ENCODE peak calls at places on chromosomes 11 and 22, in four cellular contexts. N is mammary epithelial cell, X is GM23338, Z is HepG2. V is an unnamed sample.

GRCh38 chr22:35977136-35977535 is 51.5 kb downstream of the RBFOX2 start:
- DNase-seq in X (no peak), N (no peak), Z (no peak), V (no peak)

GRCh38 chr11:37525336-37525735 is 927.3 kb upstream of the RAG2 start:
- DNase-seq in N (no peak), X (no peak), Z (no peak), V (no peak)

GRCh38 chr11:101321222-101321621 is 191.6 kb upstream of the PGR start:
- DNase-seq in N (peak; percentile 44), X (peak; percentile 54), Z (no peak), V (no peak)

GRCh38 chr11:47111318-47111804 is 65.3 kb downstream of the ARFGAP2 start:
- DNase-seq in Z (no peak), N (no peak), X (no peak), V (no peak)

GRCh38 chr11:96055706-96056387 is 131.9 kb upstream of the MTMR2 start:
- DNase-seq in Z (peak; percentile 7), X (no peak), N (peak; percentile 26), V (no peak)

GRCh38 chr11:111045408-111045806 is 200.1 kb upstream of the POU2AF2 start:
- DNase-seq in N (no peak), Z (no peak), X (peak; percentile 22), V (no peak)

GRCh38 chr11:64253043-64253442 is 1.7 kb downstream of the PLCB3 start:
- DNase-seq in X (no peak), N (no peak), Z (no peak), V (no peak)

GRCh38 chr11:84855846-84856245 is 771.3 kb downstream of the DLG2 start:
- DNase-seq in X (no peak), Z (no peak), N (peak; percentile 7), V (no peak)

GRCh38 chr11:13486926-13487660 is 8.7 kb downstream of the PTH start:
- DNase-seq in X (peak; percentile 87), Z (peak; percentile 73), N (no peak), V (peak; percentile 24)

GRCh38 chr11:3058753-3059664 is 1.8 kb upstream of the CARS1 start:
- DNase-seq in Z (peak; percentile 40), N (peak; percentile 65), X (peak; percentile 85), V (no peak)

GRCh38 chr11:118996926-118997626 is 862 bp upstream of the CENATAC start:
- DNase-seq in Z (peak; percentile 48), X (peak; percentile 63), N (peak; percentile 16), V (peak; percentile 53)

GRCh38 chr11:90997241-90997640 is 774.4 kb upstream of the CHORDC1 start:
- DNase-seq in N (no peak), Z (no peak), X (no peak), V (no peak)

GRCh38 chr22:48118654-48119053 is 1356.2 kb downstream of the TBC1D22A start:
- DNase-seq in Z (no peak), N (no peak), X (no peak), V (no peak)

GRCh38 chr22:25829808-25830777 is 88.1 kb downstream of the MYO18B start:
- DNase-seq in Z (peak; percentile 53), N (no peak), X (no peak), V (no peak)

GRCh38 chr11:64121637-64122410 is 44.1 kb downstream of the MACROD1 start:
- DNase-seq in N (peak; percentile 77), Z (no peak), X (no peak), V (no peak)

GRCh38 chr11:126026579-126026978 is 36.1 kb downstream of the CDON start:
- DNase-seq in X (no peak), Z (peak; percentile 13), N (no peak), V (no peak)

GRCh38 chr11:19666951-19667350 is 45.7 kb upstream of the NAV2 start:
- DNase-seq in N (no peak), X (no peak), Z (no peak), V (no peak)

GRCh38 chr11:134555510-134555909 is 143.5 kb upstream of the B3GAT1 start:
- DNase-seq in N (no peak), X (no peak), Z (no peak), V (no peak)

GRCh38 chr22:40519948-40520331 is 116.6 kb downstream of the MRTFA start:
- DNase-seq in X (no peak), Z (no peak), N (no peak), V (no peak)

GRCh38 chr11:1253103-1253485 is 30.2 kb downstream of the MUC5B start:
- DNase-seq in X (no peak), N (no peak), Z (no peak), V (no peak)

GRCh38 chr11:36149538-36150242 is 139.5 kb downstream of the COMMD9 start:
- DNase-seq in Z (peak; percentile 68), X (peak; percentile 69), N (peak; percentile 100), V (no peak)

GRCh38 chr22:45207981-45208664 is 32.6 kb downstream of the KIAA0930 start:
- DNase-seq in X (no peak), Z (no peak), N (peak; percentile 19), V (no peak)

GRCh38 chr11:76670475-76671235 is at the start of gene LRRC32:
- DNase-seq in N (no peak), X (peak; percentile 62), Z (no peak), V (no peak)

GRCh38 chr11:60208951-60209350 is 26.1 kb upstream of the MS4A6A start:
- DNase-seq in Z (no peak), N (no peak), X (no peak), V (no peak)

GRCh38 chr22:35538801-35539321 is 1.8 kb upstream of the RASD2 start:
- DNase-seq in X (peak; percentile 81), N (peak; percentile 25), Z (no peak), V (peak; percentile 35)

GRCh38 chr11:126310229-126310991 is 6.5 kb downstream of the DCPS start:
- DNase-seq in N (peak; percentile 50), X (peak; percentile 83), Z (peak; percentile 63), V (peak; percentile 70)

GRCh38 chr11:116500833-116501622 is 271.8 kb downstream of the BUD13 start:
- DNase-seq in N (no peak), Z (no peak), X (peak; percentile 66), V (no peak)
- TF ChIP-seq EZH2 in N (no peak), Z (no peak), X (no peak), V (no peak)

DNA sequence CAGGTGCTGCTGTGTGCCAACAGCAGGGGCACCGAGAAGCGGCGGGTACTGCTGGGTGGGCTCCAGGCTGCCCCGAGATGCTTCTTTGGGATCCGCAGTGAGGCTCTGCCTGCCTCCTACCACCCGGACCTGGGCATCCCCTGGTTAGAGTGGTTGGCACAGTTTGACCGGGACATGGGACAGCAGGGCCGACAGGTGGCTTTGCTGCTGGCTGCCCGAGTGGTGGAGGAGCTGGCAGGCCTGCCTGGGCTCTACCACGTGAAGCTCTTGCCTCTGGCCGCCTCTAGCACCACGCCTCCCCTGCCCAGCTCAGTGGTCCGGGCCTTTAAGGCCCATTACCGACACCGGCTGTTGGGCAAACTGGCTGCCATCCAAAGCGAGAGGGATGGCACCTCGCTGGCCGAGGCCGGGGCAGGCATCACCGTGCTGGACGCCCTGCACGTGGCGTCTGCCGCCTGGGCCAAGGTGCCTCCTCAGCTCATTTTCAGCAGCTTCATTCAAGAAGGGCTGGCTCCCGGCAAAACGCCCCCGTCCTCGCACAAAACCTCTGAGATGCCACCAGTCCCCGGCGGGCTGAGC is 1.9 kb downstream of the TIGD3 start:
- DNase-seq in Z (no peak), N (no peak), X (no peak), V (no peak)
- TF ChIP-seq EZH2 in Z (no peak), N (no peak), X (no peak), V (no peak)

GRCh38 chr11:69640260-69640994 is 529 bp upstream of the CCND1 start:
- DNase-seq in N (peak; percentile 52), X (peak; percentile 50), Z (no peak), V (no peak)
- TF ChIP-seq EZH2 in N (no peak), X (no peak), Z (no peak), V (no peak)

GRCh38 chr11:33736148-33736809 is at the start of gene CD59:
- DNase-seq in X (peak; percentile 97), N (peak; percentile 94), Z (peak; percentile 85), V (peak; percentile 74)

GRCh38 chr11:33735166-33735425 is 1.1 kb downstream of the CD59 start:
- DNase-seq in X (peak; percentile 19), Z (no peak), N (no peak), V (no peak)

GRCh38 chr11:33733978-33734377 is 2.2 kb downstream of the CD59 start:
- DNase-seq in N (peak; percentile 32), Z (no peak), X (no peak), V (no peak)

GRCh38 chr11:33734441-33735165 is 1.6 kb downstream of the CD59 start:
- DNase-seq in N (peak; percentile 72), X (no peak), Z (no peak), V (no peak)

GRCh38 chr11:33735426-33736147 is 636 bp downstream of the CD59 start:
- DNase-seq in N (peak; percentile 54), Z (peak; percentile 34), X (peak; percentile 52), V (peak; percentile 29)
- TF ChIP-seq EZH2 in N (no peak), Z (no peak), X (no peak), V (no peak)

GRCh38 chr11:74984070-74984469 is 4.7 kb upstream of the NEU3 start:
- DNase-seq in N (no peak), Z (peak; percentile 29), X (no peak), V (no peak)

GRCh38 chr11:74984730-74985129 is 4.0 kb upstream of the NEU3 start:
- DNase-seq in N (no peak), Z (no peak), X (no peak), V (no peak)

GRCh38 chr11:74978041-74978440 is 10.7 kb upstream of the NEU3 start:
- DNase-seq in N (no peak), X (no peak), Z (no peak), V (no peak)

GRCh38 chr11:74980627-74981026 is 8.1 kb upstream of the NEU3 start:
- DNase-seq in Z (no peak), N (no peak), X (no peak), V (no peak)

DNA sequence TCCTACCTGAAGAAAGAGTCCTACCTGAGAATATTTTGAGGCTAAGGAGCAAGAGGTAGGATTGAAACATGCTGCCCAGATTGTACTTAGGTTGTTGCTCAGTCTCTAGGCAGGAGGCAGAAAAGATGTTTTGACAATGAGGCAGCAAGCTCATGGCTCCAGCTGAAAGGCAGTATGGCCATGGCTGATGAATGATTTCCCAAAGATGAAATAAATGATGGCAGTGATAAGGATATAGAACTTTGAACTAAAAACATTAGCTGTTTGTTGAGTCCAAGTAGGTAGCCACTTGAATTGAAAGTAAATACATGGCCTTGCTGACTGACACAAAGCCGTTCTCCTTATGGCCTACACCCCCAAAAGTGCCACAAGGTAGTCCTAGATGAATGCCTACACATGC is 6.8 kb upstream of the NEU3 start:
- DNase-seq in Z (peak; percentile 45), X (no peak), N (no peak), V (no peak)
- TF ChIP-seq EZH2 in Z (no peak), X (no peak), N (no peak), V (no peak)

GRCh38 chr11:44971185-44971584 is 20.5 kb upstream of the TP53I11 start:
- DNase-seq in Z (no peak), N (no peak), X (no peak), V (no peak)
- TF ChIP-seq EZH2 in Z (no peak), N (no peak), X (no peak), V (no peak)

V was measured in DND-41.